ENCODE peak calls at places on chromosomes 6 and 20, in six cellular contexts. D, J, X, B, Q and M are unnamed samples.
A peak's percentile ranks its signal among the peaks of the same experiment; 100 is the strongest.

GRCh38 chr6:143732539-143732938 is 54.8 kb downstream of the PHACTR2 start:
- DNase-seq in Q (no peak), D (no peak), J (no peak), X (no peak), B (no peak), M (no peak)

GRCh38 chr20:25259788-25260254 is 11.9 kb downstream of the PYGB start:
- DNase-seq in X (no peak), Q (no peak), D (no peak), J (no peak), B (no peak), M (no peak)

GRCh38 chr6:33481192-33481591 is 26.8 kb downstream of the ZBTB9 start:
- DNase-seq in J (peak; percentile 2), D (no peak), X (no peak), Q (no peak), B (no peak), M (no peak)

GRCh38 chr6:167825059-167825758 is 1.5 kb upstream of the AFDN start:
- DNase-seq in Q (no peak), B (no peak), D (no peak), X (peak; percentile 57), J (peak; percentile 3), M (peak; percentile 51)

GRCh38 chr6:150301871-150302800 is 66.7 kb upstream of the IYD start:
- DNase-seq in Q (no peak), X (peak; percentile 58), J (no peak), D (peak; percentile 30), B (peak; percentile 67), M (peak; percentile 59)

GRCh38 chr6:145929037-145929633 is 35.0 kb downstream of the SHPRH start:
- DNase-seq in Q (no peak), X (peak; percentile 77), D (peak; percentile 38), B (peak; percentile 34), J (peak; percentile 18), M (peak; percentile 76)

GRCh38 chr20:39105551-39105950 is 143.4 kb downstream of the DHX35 start:
- DNase-seq in B (no peak), J (no peak), D (peak; percentile 22), X (no peak), Q (no peak), M (no peak)

GRCh38 chr6:8132130-8132529 is 29.8 kb upstream of the EEF1E1 start:
- DNase-seq in D (no peak), J (no peak), X (no peak), Q (no peak), B (no peak), M (no peak)

GRCh38 chr6:2738373-2738979 is 12.2 kb downstream of the MYLK4 start:
- DNase-seq in B (peak; percentile 66), D (peak; percentile 64), J (peak; percentile 45), X (peak; percentile 78), Q (peak; percentile 66), M (peak; percentile 72)

GRCh38 chr6:104648347-104648746 is 211.4 kb downstream of the HACE1 start:
- DNase-seq in X (no peak), D (no peak), J (no peak), B (no peak), Q (no peak), M (no peak)

GRCh38 chr6:34374112-34374907 is 18.2 kb downstream of the NUDT3 start:
- DNase-seq in J (no peak), Q (no peak), D (peak; percentile 9), X (no peak), B (no peak), M (no peak)

GRCh38 chr6:36249536-36249935 is 20.3 kb upstream of the PNPLA1 start:
- DNase-seq in Q (no peak), J (no peak), B (no peak), D (no peak), X (peak; percentile 7), M (peak; percentile 48)

GRCh38 chr6:48889429-48889828 is 573.6 kb downstream of the MMUT start:
- DNase-seq in B (no peak), J (no peak), X (no peak), Q (no peak), D (no peak), M (no peak)

GRCh38 chr20:57040924-57041323 is 225.5 kb downstream of the BMP7 start:
- DNase-seq in D (no peak), J (no peak), B (peak; percentile 51), X (peak; percentile 57), Q (no peak), M (no peak)

GRCh38 chr6:95185874-95186273 is 391.5 kb upstream of the MANEA start:
- DNase-seq in J (no peak), B (no peak), X (no peak), Q (no peak), D (no peak), M (no peak)

GRCh38 chr6:144912474-144912873 is 627.3 kb downstream of the UTRN start:
- DNase-seq in Q (no peak), B (peak; percentile 38), X (peak; percentile 88), J (no peak), D (no peak), M (peak; percentile 43)

GRCh38 chr20:3193806-3194616 is 10.5 kb downstream of the DDRGK1 start:
- DNase-seq in Q (no peak), X (no peak), J (no peak), D (no peak), B (no peak), M (no peak)

GRCh38 chr20:23106271-23106851 is 20.2 kb upstream of the CD93 start:
- DNase-seq in Q (no peak), J (no peak), X (no peak), D (no peak), B (no peak), M (peak; percentile 62)

GRCh38 chr6:93498713-93499112 is 79.4 kb upstream of the EPHA7 start:
- DNase-seq in J (no peak), X (no peak), Q (no peak), B (no peak), D (no peak), M (no peak)

GRCh38 chr6:35489995-35490791 is 6.7 kb downstream of the TEAD3 start:
- DNase-seq in Q (peak; percentile 87), D (no peak), J (no peak), X (peak; percentile 71), B (no peak), M (peak; percentile 80)

GRCh38 chr20:6162239-6162638 is 39.4 kb upstream of the FERMT1 start:
- DNase-seq in D (no peak), Q (no peak), X (peak; percentile 6), J (no peak), B (no peak), M (no peak)

GRCh38 chr6:3389390-3390167 is 67.3 kb downstream of the SLC22A23 start:
- DNase-seq in B (no peak), D (no peak), J (no peak), X (no peak), Q (no peak), M (peak; percentile 96)

GRCh38 chr6:152314483-152314832 is 322.7 kb downstream of the SYNE1 start:
- DNase-seq in J (no peak), D (no peak), B (no peak), Q (no peak), X (no peak), M (no peak)